ENCODE peak calls at places on chromosomes 16 and 17, in six cellular contexts. U is T-cell, O is HTR-8/SVneo, L is AG08396, W is ELR, T is heart right ventricle. E is an unnamed sample.

GRCh38 chr17:11807606-11808005 is 189.7 kb downstream of the ZNF18 start:
- DNase-seq in O (no peak), U (no peak), T (no peak), W (no peak), L (no peak), E (no peak)

GRCh38 chr16:180101-180920 is at the start of gene HBQ1:
- DNase-seq in U (no peak), T (peak; percentile 24), L (peak; percentile 83), W (peak; percentile 11), O (peak; percentile 71), E (no peak)

GRCh38 chr16:57539072-57539796 is 2.9 kb upstream of the CCDC102A start:
- DNase-seq in T (no peak), U (no peak), L (no peak), O (no peak), W (no peak), E (no peak)

GRCh38 chr16:68331879-68332410 is 21.1 kb downstream of the PRMT7 start:
- DNase-seq in O (no peak), T (no peak), L (peak; percentile 62), W (no peak), U (no peak), E (no peak)

GRCh38 chr16:50252082-50252611 is 14.2 kb upstream of the ADCY7 start:
- DNase-seq in L (no peak), U (no peak), T (no peak), O (no peak), W (no peak), E (no peak)

GRCh38 chr17:3695723-3696411 is at the start of gene P2RX5:
- DNase-seq in O (no peak), U (peak; percentile 21), W (peak; percentile 30), L (no peak), T (no peak), E (no peak)

GRCh38 chr17:78397681-78398101 is 19.2 kb downstream of the PGS1 start:
- DNase-seq in O (no peak), T (peak; percentile 55), L (peak; percentile 62), W (no peak), U (no peak), E (no peak)

GRCh38 chr17:20993863-20994778 is 48.7 kb downstream of the USP22 start:
- DNase-seq in U (no peak), T (no peak), O (no peak), L (no peak), W (no peak), E (no peak)

GRCh38 chr17:63405741-63406261 is 40.3 kb downstream of the CYB561 start:
- DNase-seq in O (peak; percentile 71), W (peak; percentile 93), T (no peak), L (peak; percentile 28), U (no peak), E (peak; percentile 55)